ENCODE peak calls at places on chromosomes 13 and 19, in eight cellular contexts. T is GM23248; G is NCI-H146; H is NCI-H1930; A is AG20443; U is stimulated activated CD8-positive, alpha-beta memory T cell treated with anti-CD3 and anti-CD28 coated beads, Interleukin-7, amount 100 ng/mL, for 1 hour; B is neural crest cell; Y is cardiac fibroblast. J is an unnamed sample.

GRCh38 chr19:16577531-16578052 is 5.4 kb upstream of the SLC35E1 start:
- DNase-seq in T (no peak), G (no peak), H (no peak), A (no peak), U (no peak), B (no peak), Y (no peak), J (no peak)

GRCh38 chr13:51370811-51371210 is 31.3 kb downstream of the SERPINE3 start:
- DNase-seq in T (no peak), G (no peak), H (no peak), A (no peak), U (no peak), B (no peak), Y (no peak), J (no peak)

GRCh38 chr19:29299416-29300380 is 86.7 kb upstream of the UQCRFS1 start:
- DNase-seq in T (no peak), G (no peak), H (no peak), A (no peak), U (no peak), B (no peak), Y (no peak), J (no peak)

GRCh38 chr13:114161028-114161556 is 18.0 kb upstream of the CFAP97D2 start:
- DNase-seq in T (no peak), G (no peak), H (peak), A (no peak), U (no peak), B (no peak), Y (no peak), J (no peak)

GRCh38 chr19:28137772-28138171 is 1075.2 kb downstream of the UQCRFS1 start:
- DNase-seq in T (no peak), G (no peak), H (no peak), A (no peak), U (no peak), B (no peak), Y (no peak), J (no peak)

GRCh38 chr13:97254809-97255208 is 32.7 kb downstream of the MBNL2 start:
- DNase-seq in T (peak), G (no peak), H (no peak), A (peak), U (no peak), B (no peak), Y (no peak), J (peak)

GRCh38 chr19:49558591-49558990 is 21.8 kb downstream of the NOSIP start:
- DNase-seq in T (no peak), G (no peak), H (no peak), A (no peak), U (no peak), B (no peak), Y (no peak), J (no peak)

GRCh38 chr13:78934336-78934735 is 275.4 kb upstream of the OBI1 start:
- DNase-seq in T (no peak), G (no peak), H (no peak), A (no peak), U (no peak), B (no peak), Y (no peak), J (no peak)

GRCh38 chr13:107866666-107867623 is 348.4 kb downstream of the LIG4 start:
- DNase-seq in T (peak), G (peak), H (peak), A (peak), U (no peak), B (peak), Y (peak), J (peak)

GRCh38 chr19:10111405-10111811 is at the start of gene P2RY11:
- DNase-seq in T (no peak), G (no peak), H (no peak), A (no peak), U (no peak), B (no peak), Y (no peak), J (no peak)

GRCh38 chr13:95535243-95535642 is 17.3 kb upstream of the CLDN10 start:
- DNase-seq in T (peak), G (peak), H (no peak), A (no peak), U (no peak), B (no peak), Y (peak), J (peak)

GRCh38 chr19:1935484-1936208 is 5.3 kb upstream of the CSNK1G2 start:
- DNase-seq in T (peak), G (peak), H (no peak), A (no peak), U (no peak), B (no peak), Y (peak), J (no peak)

GRCh38 chr19:39679056-39679790 is 23.5 kb downstream of the LGALS16 start:
- DNase-seq in T (no peak), G (no peak), H (no peak), A (no peak), U (no peak), B (no peak), Y (no peak), J (no peak)

GRCh38 chr13:20608438-20609020 is 41.6 kb downstream of the IFT88 start:
- DNase-seq in T (peak), G (no peak), H (no peak), A (no peak), U (no peak), B (no peak), Y (peak), J (no peak)

GRCh38 chr13:84684804-84685203 is 802.5 kb upstream of the SLITRK1 start:
- DNase-seq in T (no peak), G (no peak), H (no peak), A (no peak), U (no peak), B (no peak), Y (no peak), J (no peak)

GRCh38 chr13:108993346-108993745 is 363.9 kb downstream of the MYO16 start:
- DNase-seq in T (peak), G (no peak), H (no peak), A (peak), U (no peak), B (no peak), Y (no peak), J (no peak)

J was measured in NCI-H69.